ENCODE peak calls at places on chromosomes 4 and X, in four cellular contexts. One of them, this sample, is unnamed.
A peak's percentile ranks its signal among the peaks of the same experiment; 100 is the strongest.

GRCh38 chr4:20639346-20639745 is 60.9 kb upstream of the PACRGL start:
- DNase-seq in nephron progenitor cell: no peak
- DNase-seq in neural crest cell: no peak
- DNase-seq in suprapubic skin: no peak
- DNase-seq in this sample: no peak

GRCh38 chr4:15378055-15378454 is 49.8 kb upstream of the C1QTNF7 start:
- DNase-seq in suprapubic skin: no peak
- DNase-seq in nephron progenitor cell: no peak
- DNase-seq in neural crest cell: no peak
- DNase-seq in this sample: no peak

GRCh38 chr4:10180603-10180926 is 64.0 kb upstream of the WDR1 start:
- DNase-seq in suprapubic skin: no peak
- DNase-seq in neural crest cell: no peak
- DNase-seq in nephron progenitor cell: no peak
- DNase-seq in this sample: no peak

GRCh38 chrX:138925330-138925729 is 213.8 kb upstream of the FGF13 start:
- DNase-seq in nephron progenitor cell: no peak
- DNase-seq in suprapubic skin: no peak
- DNase-seq in neural crest cell: no peak
- DNase-seq in this sample: no peak

GRCh38 chrX:11758400-11759171 is 549 bp downstream of the MSL3 start:
- DNase-seq in neural crest cell: peak; percentile 74
- DNase-seq in suprapubic skin: peak; percentile 87
- DNase-seq in nephron progenitor cell: peak; percentile 89
- DNase-seq in this sample: peak; percentile 89

GRCh38 chr4:76011700-76012387 is 4.5 kb upstream of the CXCL9 start:
- DNase-seq in nephron progenitor cell: no peak
- DNase-seq in suprapubic skin: no peak
- DNase-seq in neural crest cell: no peak
- DNase-seq in this sample: no peak

GRCh38 chrX:10904220-10904619 is 206.9 kb upstream of the HCCS start:
- DNase-seq in suprapubic skin: no peak
- DNase-seq in neural crest cell: no peak
- DNase-seq in nephron progenitor cell: no peak
- DNase-seq in this sample: no peak

GRCh38 chr4:185211035-185211434 is 1.6 kb downstream of the SNX25 start:
- DNase-seq in neural crest cell: no peak
- DNase-seq in suprapubic skin: no peak
- DNase-seq in nephron progenitor cell: no peak
- DNase-seq in this sample: no peak

GRCh38 chr4:168353746-168354145 is 35.2 kb upstream of the DDX60 start:
- DNase-seq in neural crest cell: no peak
- DNase-seq in nephron progenitor cell: no peak
- DNase-seq in suprapubic skin: no peak
- DNase-seq in this sample: no peak

GRCh38 chr4:173371292-173372192 is 788 bp downstream of the SAP30 start:
- DNase-seq in nephron progenitor cell: peak; percentile 66
- DNase-seq in neural crest cell: peak; percentile 61
- DNase-seq in suprapubic skin: peak; percentile 84
- DNase-seq in this sample: peak; percentile 77

GRCh38 chr4:163525982-163526381 is 31.5 kb downstream of the TMA16 start:
- DNase-seq in neural crest cell: no peak
- DNase-seq in nephron progenitor cell: no peak
- DNase-seq in suprapubic skin: no peak
- DNase-seq in this sample: no peak

GRCh38 chr4:73875401-73875800 is 6.2 kb downstream of the CXCL1 start:
- DNase-seq in suprapubic skin: no peak
- DNase-seq in nephron progenitor cell: no peak
- DNase-seq in neural crest cell: no peak
- DNase-seq in this sample: no peak

GRCh38 chrX:2508648-2509335 is 8.0 kb upstream of the DHRSX start:
- DNase-seq in nephron progenitor cell: no peak
- DNase-seq in suprapubic skin: no peak
- DNase-seq in neural crest cell: no peak
- DNase-seq in this sample: no peak

GRCh38 chrX:15301924-15302323 is 13.5 kb downstream of the ASB11 start:
- DNase-seq in nephron progenitor cell: no peak
- DNase-seq in neural crest cell: no peak
- DNase-seq in suprapubic skin: no peak
- DNase-seq in this sample: no peak

GRCh38 chrX:3029084-3029483 is 12.2 kb upstream of the ARSF start:
- DNase-seq in neural crest cell: no peak
- DNase-seq in suprapubic skin: no peak
- DNase-seq in nephron progenitor cell: no peak
- DNase-seq in this sample: no peak

GRCh38 chr4:6989331-6989923 is 53.7 kb upstream of the TADA2B start:
- DNase-seq in nephron progenitor cell: no peak
- DNase-seq in suprapubic skin: no peak
- DNase-seq in neural crest cell: no peak
- DNase-seq in this sample: peak; percentile 6

GRCh38 chrX:135315864-135316263 is 6.6 kb downstream of the ETDC start:
- DNase-seq in nephron progenitor cell: no peak
- DNase-seq in suprapubic skin: no peak
- DNase-seq in neural crest cell: no peak
- DNase-seq in this sample: no peak

GRCh38 chr4:37922323-37922722 is 31.4 kb downstream of the TBC1D1 start:
- DNase-seq in suprapubic skin: no peak
- DNase-seq in nephron progenitor cell: no peak
- DNase-seq in neural crest cell: no peak
- DNase-seq in this sample: no peak

GRCh38 chr4:112325522-112325921 is 28.4 kb downstream of the ALPK1 start:
- DNase-seq in nephron progenitor cell: no peak
- DNase-seq in neural crest cell: no peak
- DNase-seq in suprapubic skin: no peak
- DNase-seq in this sample: no peak

GRCh38 chr4:94063084-94063483 is 144.6 kb upstream of the SMARCAD1 start:
- DNase-seq in suprapubic skin: no peak
- DNase-seq in nephron progenitor cell: no peak
- DNase-seq in neural crest cell: no peak
- DNase-seq in this sample: no peak

GRCh38 chrX:110432831-110433230 is 74.2 kb downstream of the RTL9 start:
- DNase-seq in nephron progenitor cell: no peak
- DNase-seq in neural crest cell: no peak
- DNase-seq in suprapubic skin: no peak
- DNase-seq in this sample: no peak

GRCh38 chrX:13074297-13075262 is 30.2 kb upstream of the FAM9C start:
- DNase-seq in neural crest cell: no peak
- DNase-seq in suprapubic skin: no peak
- DNase-seq in nephron progenitor cell: no peak
- DNase-seq in this sample: no peak

GRCh38 chr4:80831383-80832361 is 198.8 kb upstream of the BMP3 start:
- DNase-seq in neural crest cell: no peak
- DNase-seq in suprapubic skin: no peak
- DNase-seq in nephron progenitor cell: no peak
- DNase-seq in this sample: no peak

GRCh38 chr4:143354990-143355389 is 18.3 kb downstream of the GAB1 start:
- DNase-seq in suprapubic skin: no peak
- DNase-seq in neural crest cell: no peak
- DNase-seq in nephron progenitor cell: no peak
- DNase-seq in this sample: no peak

GRCh38 chr4:150007512-150007911 is 70.7 kb upstream of the DCLK2 start:
- DNase-seq in nephron progenitor cell: no peak
- DNase-seq in suprapubic skin: no peak
- DNase-seq in neural crest cell: no peak
- DNase-seq in this sample: no peak

GRCh38 chr4:149110499-149110898 is 668.3 kb upstream of the NR3C2 start:
- DNase-seq in neural crest cell: no peak
- DNase-seq in suprapubic skin: no peak
- DNase-seq in nephron progenitor cell: no peak
- DNase-seq in this sample: no peak

GRCh38 chrX:129957241-129958099 is 25.0 kb upstream of the BCORL1 start:
- DNase-seq in neural crest cell: peak; percentile 39
- DNase-seq in nephron progenitor cell: peak; percentile 68
- DNase-seq in suprapubic skin: no peak
- DNase-seq in this sample: peak; percentile 76

GRCh38 chr4:140789752-140790151 is 33.6 kb upstream of the TBC1D9 start:
- DNase-seq in neural crest cell: no peak
- DNase-seq in suprapubic skin: no peak
- DNase-seq in nephron progenitor cell: no peak
- DNase-seq in this sample: no peak

GRCh38 chr4:3375688-3376087 is 66.1 kb upstream of the HGFAC start:
- DNase-seq in neural crest cell: no peak
- DNase-seq in nephron progenitor cell: no peak
- DNase-seq in suprapubic skin: no peak
- DNase-seq in this sample: no peak

GRCh38 chrX:111560801-111561200 is 49.4 kb downstream of the SERTM2 start:
- DNase-seq in nephron progenitor cell: no peak
- DNase-seq in neural crest cell: no peak
- DNase-seq in suprapubic skin: no peak
- DNase-seq in this sample: no peak

GRCh38 chr4:170137466-170137865 is 47.7 kb upstream of the AADAT start:
- DNase-seq in neural crest cell: no peak
- DNase-seq in nephron progenitor cell: no peak
- DNase-seq in suprapubic skin: no peak
- DNase-seq in this sample: no peak

GRCh38 chr4:119240568-119240967 is 28.1 kb downstream of the USP53 start:
- DNase-seq in neural crest cell: no peak
- DNase-seq in suprapubic skin: no peak
- DNase-seq in nephron progenitor cell: no peak
- DNase-seq in this sample: no peak

GRCh38 chr4:26074672-26075071 is 160.7 kb downstream of the SMIM20 start:
- DNase-seq in neural crest cell: no peak
- DNase-seq in suprapubic skin: no peak
- DNase-seq in nephron progenitor cell: no peak
- DNase-seq in this sample: no peak

GRCh38 chr4:7725951-7726350 is 213.7 kb downstream of the AFAP1 start:
- DNase-seq in neural crest cell: no peak
- DNase-seq in suprapubic skin: no peak
- DNase-seq in nephron progenitor cell: no peak
- DNase-seq in this sample: no peak

GRCh38 chr4:79623125-79623905 is 215.3 kb upstream of the GK2 start:
- DNase-seq in suprapubic skin: no peak
- DNase-seq in nephron progenitor cell: no peak
- DNase-seq in neural crest cell: no peak
- DNase-seq in this sample: no peak

GRCh38 chr4:2954358-2955185 is 8.6 kb downstream of the NOP14 start:
- DNase-seq in suprapubic skin: no peak
- DNase-seq in neural crest cell: no peak
- DNase-seq in nephron progenitor cell: no peak
- DNase-seq in this sample: no peak

GRCh38 chr4:72280252-72280651 is 248.5 kb downstream of the NPFFR2 start:
- DNase-seq in neural crest cell: no peak
- DNase-seq in suprapubic skin: no peak
- DNase-seq in nephron progenitor cell: no peak
- DNase-seq in this sample: no peak

GRCh38 chr4:72283357-72283756 is 251.6 kb downstream of the NPFFR2 start:
- DNase-seq in neural crest cell: no peak
- DNase-seq in nephron progenitor cell: no peak
- DNase-seq in suprapubic skin: no peak
- DNase-seq in this sample: no peak

GRCh38 chr4:72290737-72291136 is 258.9 kb downstream of the NPFFR2 start:
- DNase-seq in neural crest cell: no peak
- DNase-seq in suprapubic skin: no peak
- DNase-seq in nephron progenitor cell: no peak
- DNase-seq in this sample: no peak

DNA sequence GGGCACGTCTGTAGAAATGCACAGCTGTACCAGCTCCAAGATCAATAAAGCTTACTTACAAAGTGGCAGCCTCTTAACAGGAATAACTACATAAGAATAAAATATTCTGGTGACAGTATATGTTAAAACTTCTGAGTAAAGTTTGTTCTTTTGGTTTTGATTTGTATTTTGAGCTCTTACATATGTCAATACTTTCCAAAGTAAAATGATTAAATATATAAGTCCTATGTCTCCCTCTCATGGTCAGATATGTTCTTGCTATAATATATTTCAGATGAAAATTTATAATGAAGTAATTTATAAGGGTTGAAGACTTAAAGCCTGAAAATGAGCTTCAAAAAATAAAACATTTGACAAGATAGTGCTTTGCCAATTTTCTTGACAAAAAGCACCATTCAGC is 254.4 kb downstream of the NPFFR2 start:
- DNase-seq in suprapubic skin: no peak
- DNase-seq in neural crest cell: no peak
- DNase-seq in nephron progenitor cell: no peak
- DNase-seq in this sample: no peak
- TF ChIP-seq CTCF in suprapubic skin: no peak
- TF ChIP-seq CTCF in neural crest cell: peak; percentile 61
- TF ChIP-seq CTCF in nephron progenitor cell: no peak
- TF ChIP-seq CTCF in this sample: peak; percentile 61

DNA sequence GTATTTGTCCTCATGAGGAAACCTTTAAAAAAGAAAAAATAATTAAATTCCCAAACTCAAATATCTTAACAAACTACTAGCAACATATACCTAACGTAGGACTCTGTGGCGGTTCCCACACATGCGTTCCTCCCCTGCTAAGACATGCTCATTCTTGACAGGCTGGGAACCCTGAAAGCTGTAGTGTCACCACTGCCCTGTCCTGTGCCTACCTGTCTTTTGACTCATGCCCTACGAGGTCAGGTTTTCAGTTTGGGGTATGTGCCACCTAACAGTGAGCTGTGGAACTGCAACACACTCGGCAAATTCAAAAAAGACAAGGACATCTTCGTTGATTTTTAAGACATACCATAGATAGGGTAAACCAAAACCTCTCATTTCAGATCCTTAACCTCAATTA is 17.8 kb downstream of the IDS start:
- DNase-seq in neural crest cell: no peak
- DNase-seq in suprapubic skin: no peak
- DNase-seq in nephron progenitor cell: no peak
- DNase-seq in this sample: no peak
- TF ChIP-seq CTCF in neural crest cell: peak; percentile 32
- TF ChIP-seq CTCF in suprapubic skin: peak; percentile 17
- TF ChIP-seq CTCF in nephron progenitor cell: no peak
- TF ChIP-seq CTCF in this sample: no peak

GRCh38 chrX:23271011-23271410 is 63.6 kb upstream of the PTCHD1 start:
- DNase-seq in suprapubic skin: no peak
- DNase-seq in neural crest cell: no peak
- DNase-seq in nephron progenitor cell: no peak
- DNase-seq in this sample: no peak

GRCh38 chrX:23269923-23270322 is 64.7 kb upstream of the PTCHD1 start:
- DNase-seq in suprapubic skin: no peak
- DNase-seq in neural crest cell: no peak
- DNase-seq in nephron progenitor cell: no peak
- DNase-seq in this sample: no peak
- TF ChIP-seq CTCF in suprapubic skin: no peak
- TF ChIP-seq CTCF in neural crest cell: no peak
- TF ChIP-seq CTCF in nephron progenitor cell: no peak
- TF ChIP-seq CTCF in this sample: no peak

DNA sequence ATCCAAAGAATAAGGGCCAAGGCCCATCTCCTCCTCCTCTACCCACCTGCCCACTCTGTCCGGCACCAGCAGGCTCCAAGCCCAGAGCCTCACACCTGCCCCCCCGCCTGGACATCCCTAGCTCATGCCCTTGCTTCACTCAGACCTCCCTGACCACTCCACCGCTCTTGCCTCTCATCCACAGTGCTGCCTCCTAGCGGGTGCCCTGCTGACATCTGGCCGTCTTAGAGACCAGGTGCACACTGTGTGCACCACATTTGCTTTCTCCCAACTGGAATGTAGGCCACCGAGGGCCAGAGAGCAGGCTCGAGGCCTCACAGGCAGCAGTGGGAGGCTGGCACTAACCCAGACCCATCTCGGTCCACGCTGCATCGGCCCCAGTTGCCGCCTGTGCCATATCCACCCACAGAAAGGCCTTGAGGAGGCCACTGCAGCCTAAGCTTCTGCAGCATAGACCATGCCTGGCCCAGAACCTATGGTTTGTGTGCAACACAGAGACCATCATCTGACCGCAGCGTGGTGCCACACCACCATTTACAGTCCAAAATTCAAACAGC is 13.5 kb downstream of the LETM1 start:
- DNase-seq in neural crest cell: no peak
- DNase-seq in nephron progenitor cell: no peak
- DNase-seq in suprapubic skin: no peak
- DNase-seq in this sample: no peak
- TF ChIP-seq CTCF in neural crest cell: no peak
- TF ChIP-seq CTCF in nephron progenitor cell: no peak
- TF ChIP-seq CTCF in suprapubic skin: no peak
- TF ChIP-seq CTCF in this sample: no peak